ENCODE peak calls at places on chromosome 4, in five cellular contexts. B is HepG2, W is HEK293T, K is GM12878, X is NT2/D1. P is an unnamed sample.

GRCh38 chr4:38136604-38137003 is 176.4 kb downstream of the PTTG2 start:
- DNase-seq in X (no peak), K (no peak), W (no peak), B (no peak), P (no peak)

GRCh38 chr4:155371432-155372043 is 5.2 kb downstream of the MAP9 start:
- DNase-seq in K (no peak), B (no peak), X (no peak), W (no peak), P (no peak)

GRCh38 chr4:112214397-112215264 is 17.0 kb upstream of the AP1AR start:
- DNase-seq in B (peak; percentile 51), W (peak; percentile 22), X (no peak), K (no peak), P (no peak)

GRCh38 chr4:124334119-124334518 is 378.4 kb downstream of the ANKRD50 start:
- DNase-seq in X (peak; percentile 20), B (peak; percentile 24), W (peak; percentile 40), K (no peak), P (peak; percentile 5)

GRCh38 chr4:55475394-55476243 is 71.1 kb downstream of the CLOCK start:
- DNase-seq in W (no peak), X (no peak), B (no peak), K (peak; percentile 4), P (no peak)

GRCh38 chr4:147830987-147831386 is 99.1 kb downstream of the ARHGAP10 start:
- DNase-seq in K (no peak), X (no peak), W (no peak), B (no peak), P (no peak)

GRCh38 chr4:139207247-139207646 is 30.2 kb upstream of the ELF2 start:
- DNase-seq in K (no peak), X (no peak), W (no peak), B (no peak), P (no peak)

GRCh38 chr4:84803720-84804119 is 162.8 kb downstream of the WDFY3 start:
- DNase-seq in K (no peak), X (no peak), W (no peak), B (no peak), P (no peak)

GRCh38 chr4:56656346-56656643 is 24.8 kb downstream of the HOPX start:
- DNase-seq in K (no peak), B (no peak), X (no peak), W (no peak), P (no peak)

GRCh38 chr4:140718240-140718639 is 37.9 kb downstream of the TBC1D9 start:
- DNase-seq in K (no peak), W (no peak), X (no peak), B (no peak), P (no peak)

GRCh38 chr4:142396279-142396678 is 449.8 kb downstream of the INPP4B start:
- DNase-seq in W (no peak), K (no peak), B (no peak), X (no peak), P (no peak)

GRCh38 chr4:40196724-40197281 is at the start of gene RHOH:
- DNase-seq in K (no peak), W (no peak), X (no peak), B (no peak), P (peak; percentile 58)

GRCh38 chr4:7959066-7959465 is 19.4 kb upstream of the AFAP1 start:
- DNase-seq in X (no peak), K (no peak), B (no peak), W (no peak), P (no peak)

GRCh38 chr4:180099962-180100361 is 2143.2 kb upstream of the TENM3 start:
- DNase-seq in K (no peak), W (no peak), X (no peak), B (no peak), P (no peak)

GRCh38 chr4:65943076-65943475 is 272.8 kb upstream of the EPHA5 start:
- DNase-seq in K (no peak), W (no peak), X (peak; percentile 52), B (peak; percentile 63), P (peak; percentile 44)

GRCh38 chr4:140152760-140153418 is 1.1 kb downstream of the MAML3 start:
- DNase-seq in X (no peak), B (no peak), K (no peak), W (peak; percentile 21), P (peak; percentile 75)

GRCh38 chr4:129641179-129641578 is 545.2 kb downstream of the C4orf33 start:
- DNase-seq in K (peak; percentile 8), X (peak; percentile 30), W (peak; percentile 16), B (peak; percentile 16), P (peak; percentile 23)

GRCh38 chr4:112896326-112896892 is 153.0 kb upstream of the ANK2 start:
- DNase-seq in W (no peak), X (no peak), B (no peak), K (no peak), P (no peak)

GRCh38 chr4:84171871-84172270 is 327.2 kb downstream of the NKX6-1 start:
- DNase-seq in K (no peak), W (no peak), X (no peak), B (no peak), P (no peak)

GRCh38 chr4:136281307-136281706 is 1251.0 kb downstream of the PCDH18 start:
- DNase-seq in B (no peak), W (no peak), X (no peak), K (no peak), P (peak; percentile 52)

DNA sequence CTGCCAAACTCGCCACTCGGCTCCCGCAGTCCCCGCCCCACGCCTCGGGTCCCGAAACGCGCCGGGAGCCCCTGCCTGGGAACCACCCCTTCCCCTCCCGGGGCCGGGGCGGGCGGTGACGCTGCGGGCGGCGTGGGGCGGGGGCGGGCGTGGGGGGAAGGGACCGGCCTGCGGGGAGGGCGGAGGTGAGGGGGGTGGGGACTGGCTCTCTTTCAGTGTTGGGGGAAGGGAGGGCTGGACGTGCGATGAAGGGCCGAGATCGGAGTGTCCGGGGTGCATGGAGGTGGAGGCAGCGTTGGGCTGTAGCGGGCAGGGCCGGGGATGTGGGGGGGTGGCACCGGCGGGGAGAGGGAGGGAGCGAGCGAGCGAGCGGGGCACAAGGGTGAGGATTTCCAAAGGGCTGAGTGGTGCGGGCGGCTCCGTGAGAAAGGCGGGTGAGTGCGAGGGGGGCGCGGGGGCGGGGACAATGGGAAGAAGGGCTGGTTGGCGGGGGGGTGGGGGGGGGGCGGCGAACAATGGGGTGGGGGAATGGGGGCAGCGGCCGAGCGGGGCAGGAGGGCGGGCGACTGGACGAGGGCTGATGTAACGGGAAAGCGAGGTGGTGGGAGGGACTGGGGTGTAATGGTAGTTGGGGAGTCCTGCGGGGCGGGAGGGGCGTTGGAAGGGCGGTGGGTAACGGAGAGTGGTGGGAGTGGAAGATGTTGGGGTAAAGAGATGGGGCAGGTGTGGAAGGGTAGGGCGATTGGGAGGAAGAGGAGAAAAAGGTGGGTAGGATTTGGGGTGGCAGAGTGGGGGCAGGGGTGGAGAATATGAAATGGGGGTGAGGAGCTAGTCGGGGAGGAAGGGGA is 580 bp downstream of the DCUN1D4 start:
- DNase-seq in X (no peak), W (no peak), K (no peak), B (peak; percentile 28), P (no peak)
- TF ChIP-seq SUZ12 in X (no peak), W (no peak), K (no peak), B (no peak), P (no peak)

GRCh38 chr4:6639137-6639680 is 1.3 kb upstream of the MRFAP1 start:
- DNase-seq in X (no peak), W (no peak), K (no peak), B (no peak), P (no peak)

GRCh38 chr4:6627832-6628231 is 12.7 kb upstream of the MRFAP1 start:
- DNase-seq in W (no peak), K (no peak), X (no peak), B (peak; percentile 61), P (no peak)

GRCh38 chr4:6634746-6635145 is 5.7 kb upstream of the MRFAP1 start:
- DNase-seq in B (no peak), X (no peak), W (no peak), K (no peak), P (no peak)

GRCh38 chr4:6632125-6632524 is 8.4 kb upstream of the MRFAP1 start:
- DNase-seq in X (no peak), W (no peak), B (no peak), K (no peak), P (no peak)

GRCh38 chr4:6633091-6633906 is 7.2 kb upstream of the MRFAP1 start:
- DNase-seq in K (no peak), W (no peak), B (peak; percentile 82), X (no peak), P (no peak)
- TF ChIP-seq SUZ12 in K (no peak), W (no peak), B (no peak), X (no peak), P (no peak)

GRCh38 chr4:23035521-23036056 is 342.9 kb downstream of the GBA3 start:
- DNase-seq in X (no peak), K (no peak), B (no peak), W (no peak), P (no peak)
- TF ChIP-seq SUZ12 in X (no peak), K (no peak), B (no peak), W (no peak), P (no peak)

GRCh38 chr4:15913631-15913970 is 24.9 kb downstream of the FGFBP1 start:
- DNase-seq in X (no peak), B (no peak), K (no peak), W (no peak), P (no peak)
- TF ChIP-seq SUZ12 in X (no peak), B (no peak), K (no peak), W (no peak), P (no peak)

GRCh38 chr4:172083236-172083635 is 270.0 kb downstream of the GALNTL6 start:
- DNase-seq in X (no peak), K (no peak), W (no peak), B (no peak), P (no peak)
- TF ChIP-seq SUZ12 in X (no peak), K (no peak), W (no peak), B (no peak), P (no peak)

GRCh38 chr4:88350786-88351185 is 27.9 kb upstream of the HERC6 start:
- DNase-seq in X (no peak), B (no peak), W (no peak), K (no peak), P (peak; percentile 1)
- TF ChIP-seq SUZ12 in X (no peak), B (no peak), W (no peak), K (no peak), P (no peak)

P was measured in H1.